ENCODE peak calls at places on chromosomes 13 and 19, in eight cellular contexts. One of them, this sample, is unnamed.

GRCh38 chr19:48325265-48325910 is at the start of gene EMP3:
- DNase-seq in GM12865: peak
- DNase-seq in brain microvascular endothelial cell: peak
- DNase-seq in kidney: peak
- DNase-seq in HFF-Myc: peak
- DNase-seq in AG09309: peak
- DNase-seq in lower leg skin: peak
- DNase-seq in Caco-2: peak
- DNase-seq in this sample: peak

GRCh38 chr13:101706651-101707050 is 254.2 kb downstream of the ITGBL1 start:
- DNase-seq in AG09309: peak
- DNase-seq in kidney: no peak
- DNase-seq in GM12865: no peak
- DNase-seq in Caco-2: no peak
- DNase-seq in lower leg skin: peak
- DNase-seq in HFF-Myc: peak
- DNase-seq in brain microvascular endothelial cell: peak
- DNase-seq in this sample: peak

GRCh38 chr19:15144046-15144646 is 36.9 kb downstream of the SYDE1 start:
- DNase-seq in kidney: no peak
- DNase-seq in Caco-2: no peak
- DNase-seq in lower leg skin: no peak
- DNase-seq in brain microvascular endothelial cell: no peak
- DNase-seq in GM12865: no peak
- DNase-seq in HFF-Myc: no peak
- DNase-seq in AG09309: no peak
- DNase-seq in this sample: peak

GRCh38 chr13:19782049-19782726 is 557 bp downstream of the PSPC1 start:
- DNase-seq in GM12865: peak
- DNase-seq in AG09309: peak
- DNase-seq in Caco-2: peak
- DNase-seq in brain microvascular endothelial cell: peak
- DNase-seq in kidney: peak
- DNase-seq in HFF-Myc: no peak
- DNase-seq in lower leg skin: peak
- DNase-seq in this sample: peak

GRCh38 chr13:114264886-114265611 is 16.4 kb upstream of the UPF3A start:
- DNase-seq in lower leg skin: no peak
- DNase-seq in Caco-2: no peak
- DNase-seq in AG09309: peak
- DNase-seq in kidney: no peak
- DNase-seq in brain microvascular endothelial cell: peak
- DNase-seq in HFF-Myc: no peak
- DNase-seq in GM12865: no peak
- DNase-seq in this sample: peak

GRCh38 chr13:71772376-71772775 is 94.6 kb downstream of the DACH1 start:
- DNase-seq in GM12865: no peak
- DNase-seq in brain microvascular endothelial cell: no peak
- DNase-seq in HFF-Myc: no peak
- DNase-seq in kidney: no peak
- DNase-seq in AG09309: no peak
- DNase-seq in lower leg skin: no peak
- DNase-seq in Caco-2: no peak
- DNase-seq in this sample: no peak

GRCh38 chr13:107238262-107238661 is 670.3 kb upstream of the ARGLU1 start:
- DNase-seq in HFF-Myc: no peak
- DNase-seq in AG09309: no peak
- DNase-seq in GM12865: no peak
- DNase-seq in brain microvascular endothelial cell: no peak
- DNase-seq in lower leg skin: no peak
- DNase-seq in kidney: no peak
- DNase-seq in Caco-2: no peak
- DNase-seq in this sample: no peak

GRCh38 chr19:31478241-31478640 is 129.0 kb upstream of the TSHZ3 start:
- DNase-seq in AG09309: no peak
- DNase-seq in HFF-Myc: no peak
- DNase-seq in kidney: no peak
- DNase-seq in Caco-2: no peak
- DNase-seq in lower leg skin: no peak
- DNase-seq in GM12865: no peak
- DNase-seq in brain microvascular endothelial cell: no peak
- DNase-seq in this sample: no peak

GRCh38 chr19:13234518-13234917 is 84.3 kb downstream of the IER2 start:
- DNase-seq in brain microvascular endothelial cell: no peak
- DNase-seq in GM12865: peak
- DNase-seq in HFF-Myc: no peak
- DNase-seq in Caco-2: peak
- DNase-seq in lower leg skin: peak
- DNase-seq in AG09309: no peak
- DNase-seq in kidney: no peak
- DNase-seq in this sample: peak

GRCh38 chr19:15426485-15427349 is 7.9 kb upstream of the AKAP8L start:
- DNase-seq in HFF-Myc: no peak
- DNase-seq in GM12865: no peak
- DNase-seq in brain microvascular endothelial cell: no peak
- DNase-seq in kidney: no peak
- DNase-seq in AG09309: no peak
- DNase-seq in lower leg skin: no peak
- DNase-seq in Caco-2: no peak
- DNase-seq in this sample: no peak

GRCh38 chr19:1466018-1466460 is 13.0 kb downstream of the C19orf25 start:
- DNase-seq in kidney: peak
- DNase-seq in AG09309: no peak
- DNase-seq in brain microvascular endothelial cell: no peak
- DNase-seq in GM12865: no peak
- DNase-seq in Caco-2: no peak
- DNase-seq in HFF-Myc: no peak
- DNase-seq in lower leg skin: no peak
- DNase-seq in this sample: no peak

GRCh38 chr19:1467512-1468273 is 11.3 kb downstream of the C19orf25 start:
- DNase-seq in Caco-2: no peak
- DNase-seq in brain microvascular endothelial cell: no peak
- DNase-seq in HFF-Myc: no peak
- DNase-seq in lower leg skin: no peak
- DNase-seq in kidney: peak
- DNase-seq in AG09309: no peak
- DNase-seq in GM12865: no peak
- DNase-seq in this sample: no peak

GRCh38 chr19:1466461-1467227 is 12.4 kb downstream of the C19orf25 start:
- DNase-seq in GM12865: no peak
- DNase-seq in kidney: no peak
- DNase-seq in Caco-2: no peak
- DNase-seq in brain microvascular endothelial cell: no peak
- DNase-seq in lower leg skin: no peak
- DNase-seq in AG09309: no peak
- DNase-seq in HFF-Myc: no peak
- DNase-seq in this sample: no peak

GRCh38 chr19:1468274-1469199 is 10.5 kb downstream of the C19orf25 start:
- DNase-seq in Caco-2: peak
- DNase-seq in HFF-Myc: no peak
- DNase-seq in lower leg skin: no peak
- DNase-seq in kidney: peak
- DNase-seq in brain microvascular endothelial cell: no peak
- DNase-seq in AG09309: no peak
- DNase-seq in GM12865: peak
- DNase-seq in this sample: peak

DNA sequence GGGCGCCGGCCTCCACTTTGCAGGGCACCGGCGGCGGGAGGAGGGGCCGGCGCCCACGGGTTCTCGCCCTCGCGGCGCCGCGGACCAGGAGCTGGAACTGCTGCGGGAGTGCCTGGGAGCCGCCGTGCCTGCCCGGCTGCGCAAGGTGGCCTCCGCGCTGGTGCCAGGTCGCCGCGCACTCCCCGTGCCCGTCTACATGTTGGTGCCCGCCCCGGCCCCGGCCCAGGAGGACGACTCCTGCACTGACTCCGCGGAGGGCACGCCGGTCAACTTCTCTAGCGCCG is 11.8 kb downstream of the C19orf25 start:
- DNase-seq in kidney: no peak
- DNase-seq in HFF-Myc: no peak
- DNase-seq in GM12865: no peak
- DNase-seq in lower leg skin: no peak
- DNase-seq in AG09309: no peak
- DNase-seq in Caco-2: no peak
- DNase-seq in brain microvascular endothelial cell: no peak
- DNase-seq in this sample: no peak
- H3K4me3 ChIP-seq in kidney: no peak
- H3K4me3 ChIP-seq in HFF-Myc: no peak
- H3K4me3 ChIP-seq in GM12865: no peak
- H3K4me3 ChIP-seq in lower leg skin: no peak
- H3K4me3 ChIP-seq in AG09309: no peak
- H3K4me3 ChIP-seq in Caco-2: no peak
- H3K4me3 ChIP-seq in brain microvascular endothelial cell: no peak
- H3K4me3 ChIP-seq in this sample: no peak

GRCh38 chr13:106087201-106087600 is 448.3 kb downstream of the EFNB2 start:
- DNase-seq in lower leg skin: no peak
- DNase-seq in kidney: no peak
- DNase-seq in AG09309: no peak
- DNase-seq in brain microvascular endothelial cell: no peak
- DNase-seq in HFF-Myc: no peak
- DNase-seq in Caco-2: no peak
- DNase-seq in GM12865: no peak
- DNase-seq in this sample: no peak
- H3K4me3 ChIP-seq in lower leg skin: no peak
- H3K4me3 ChIP-seq in kidney: no peak
- H3K4me3 ChIP-seq in AG09309: no peak
- H3K4me3 ChIP-seq in brain microvascular endothelial cell: no peak
- H3K4me3 ChIP-seq in HFF-Myc: no peak
- H3K4me3 ChIP-seq in Caco-2: no peak
- H3K4me3 ChIP-seq in GM12865: no peak
- H3K4me3 ChIP-seq in this sample: no peak

DNA sequence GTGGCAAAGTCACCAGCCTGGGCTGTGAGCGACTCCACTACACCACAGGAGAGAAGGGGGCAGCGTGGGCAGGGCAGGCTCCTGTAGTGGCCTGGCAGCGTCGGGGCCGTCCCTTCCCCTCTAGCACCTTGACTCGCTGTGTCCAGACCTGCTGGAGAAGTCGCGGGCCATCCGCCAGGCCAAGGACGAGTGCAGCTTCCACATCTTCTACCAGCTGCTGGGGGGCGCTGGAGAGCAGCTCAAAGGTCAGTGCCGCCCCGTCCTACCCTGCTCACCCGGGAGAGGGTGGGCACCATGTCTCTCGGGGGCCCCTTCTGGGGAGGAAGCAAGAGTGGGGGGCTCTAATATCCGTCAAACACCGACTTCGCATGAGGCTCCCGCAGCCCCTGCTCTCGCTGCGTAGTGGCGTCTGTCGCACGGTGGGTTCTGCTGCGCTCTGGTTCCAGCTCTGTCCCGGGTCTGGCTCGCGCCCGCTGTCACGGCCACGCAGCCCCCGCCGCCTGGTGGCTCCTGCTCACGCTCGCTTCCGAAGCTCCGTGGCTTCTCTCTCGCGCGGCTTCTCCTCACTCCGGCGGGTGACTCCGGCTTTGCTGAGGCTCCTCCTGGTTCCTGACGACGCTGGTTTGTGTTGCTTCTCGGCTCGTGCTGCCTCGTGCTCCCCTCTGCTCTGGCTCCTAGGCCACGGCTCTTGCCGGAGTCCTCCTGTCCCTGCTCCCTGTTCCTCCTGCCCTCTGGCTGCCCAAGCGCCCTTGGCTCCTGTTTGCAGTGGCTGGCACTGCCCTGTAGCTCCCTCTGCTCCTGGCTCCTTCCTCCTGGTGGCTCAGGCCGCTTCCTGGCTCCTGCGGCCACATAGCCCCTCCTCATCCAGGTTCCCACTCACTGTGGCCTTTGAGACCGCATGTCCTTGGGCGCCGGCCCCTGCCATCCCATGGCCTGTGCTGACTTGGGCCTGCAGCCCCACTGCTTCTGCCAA is 27.2 kb downstream of the MYH14 start:
- DNase-seq in HFF-Myc: no peak
- DNase-seq in brain microvascular endothelial cell: no peak
- DNase-seq in GM12865: no peak
- DNase-seq in kidney: no peak
- DNase-seq in lower leg skin: no peak
- DNase-seq in Caco-2: no peak
- DNase-seq in AG09309: no peak
- DNase-seq in this sample: no peak
- H3K4me3 ChIP-seq in HFF-Myc: no peak
- H3K4me3 ChIP-seq in brain microvascular endothelial cell: no peak
- H3K4me3 ChIP-seq in GM12865: no peak
- H3K4me3 ChIP-seq in kidney: no peak
- H3K4me3 ChIP-seq in lower leg skin: no peak
- H3K4me3 ChIP-seq in Caco-2: no peak
- H3K4me3 ChIP-seq in AG09309: no peak
- H3K4me3 ChIP-seq in this sample: no peak

GRCh38 chr19:42287826-42288107 is 14.2 kb upstream of the PRR19 start:
- DNase-seq in HFF-Myc: no peak
- DNase-seq in lower leg skin: no peak
- DNase-seq in brain microvascular endothelial cell: no peak
- DNase-seq in GM12865: no peak
- DNase-seq in AG09309: no peak
- DNase-seq in Caco-2: no peak
- DNase-seq in kidney: no peak
- DNase-seq in this sample: no peak

GRCh38 chr19:42285988-42286348 is 16.0 kb upstream of the PRR19 start:
- DNase-seq in lower leg skin: no peak
- DNase-seq in GM12865: no peak
- DNase-seq in AG09309: no peak
- DNase-seq in brain microvascular endothelial cell: no peak
- DNase-seq in kidney: no peak
- DNase-seq in HFF-Myc: no peak
- DNase-seq in Caco-2: no peak
- DNase-seq in this sample: no peak

GRCh38 chr19:42287017-42287825 is 14.7 kb upstream of the PRR19 start:
- DNase-seq in Caco-2: no peak
- DNase-seq in AG09309: no peak
- DNase-seq in HFF-Myc: no peak
- DNase-seq in kidney: peak
- DNase-seq in GM12865: no peak
- DNase-seq in brain microvascular endothelial cell: no peak
- DNase-seq in lower leg skin: no peak
- DNase-seq in this sample: no peak

GRCh38 chr19:42285546-42285945 is 16.4 kb upstream of the PRR19 start:
- DNase-seq in HFF-Myc: no peak
- DNase-seq in AG09309: no peak
- DNase-seq in lower leg skin: no peak
- DNase-seq in Caco-2: no peak
- DNase-seq in GM12865: peak
- DNase-seq in brain microvascular endothelial cell: no peak
- DNase-seq in kidney: peak
- DNase-seq in this sample: no peak

DNA sequence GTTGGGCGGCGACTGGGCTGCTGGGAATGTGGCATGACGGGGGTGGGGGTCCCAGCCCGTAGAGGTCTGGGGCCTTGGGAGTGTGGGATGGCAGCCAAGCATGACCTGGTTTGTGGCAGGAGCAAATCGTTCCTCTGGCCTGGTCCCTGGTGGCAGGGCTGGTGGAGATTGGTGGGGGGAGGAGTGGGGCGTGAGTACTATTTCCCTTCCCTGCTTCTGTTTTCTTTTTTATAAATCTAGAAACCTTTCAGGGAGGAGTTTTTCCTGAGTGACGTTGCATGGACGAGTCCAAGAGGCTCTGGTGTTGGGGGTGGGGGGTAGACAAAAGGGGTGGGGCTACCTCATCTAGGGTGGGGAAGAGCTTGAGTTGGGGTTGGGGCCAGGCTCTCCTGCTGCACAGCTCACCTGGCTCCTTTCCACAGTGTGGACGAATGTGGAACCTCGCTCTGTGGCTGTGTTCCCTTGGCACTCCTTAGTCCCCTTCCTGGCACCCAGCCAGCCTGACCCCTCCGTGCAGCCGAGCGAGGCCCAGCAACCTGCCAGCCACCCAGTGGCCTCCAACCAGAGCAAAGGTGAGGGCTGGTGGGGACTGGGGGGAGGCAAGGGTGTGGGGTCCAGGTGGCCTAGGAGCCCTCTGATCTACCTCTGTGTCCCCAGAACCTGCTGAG is 15.4 kb upstream of the PRR19 start:
- DNase-seq in brain microvascular endothelial cell: no peak
- DNase-seq in AG09309: no peak
- DNase-seq in HFF-Myc: no peak
- DNase-seq in GM12865: no peak
- DNase-seq in lower leg skin: no peak
- DNase-seq in Caco-2: no peak
- DNase-seq in kidney: peak
- DNase-seq in this sample: peak
- H3K4me3 ChIP-seq in brain microvascular endothelial cell: peak
- H3K4me3 ChIP-seq in AG09309: no peak
- H3K4me3 ChIP-seq in HFF-Myc: no peak
- H3K4me3 ChIP-seq in GM12865: peak
- H3K4me3 ChIP-seq in lower leg skin: no peak
- H3K4me3 ChIP-seq in Caco-2: no peak
- H3K4me3 ChIP-seq in kidney: peak
- H3K4me3 ChIP-seq in this sample: no peak

This sample was measured in AG10803.